ENCODE peak calls at places on chromosomes 7 and 10, in nine cellular contexts. One of them, this sample, is unnamed.

GRCh38 chr10:78385599-78385998 is 351.9 kb downstream of the RPS24 start:
- DNase-seq in lower leg skin: no peak
- DNase-seq in occipital lobe: no peak
- DNase-seq in NCI-H1436: no peak
- DNase-seq in GM12865: no peak
- DNase-seq in G401: no peak
- DNase-seq in NCI-H1694 treated with DMSO at 0.1 percent for 48 hours: no peak
- DNase-seq in NCI-H1105: no peak
- DNase-seq in stimulated activated CD8-positive, alpha-beta memory T cell treated with anti-CD3 and anti-CD28 coated beads, Interleukin-15, amount 100 ng/mL, for 1 hour: no peak
- DNase-seq in this sample: no peak

GRCh38 chr10:61900829-61901783 is at the start of gene ARID5B:
- DNase-seq in lower leg skin: peak; percentile 62
- DNase-seq in occipital lobe: peak; percentile 19
- DNase-seq in NCI-H1436: peak; percentile 36
- DNase-seq in GM12865: peak; percentile 80
- DNase-seq in G401: peak; percentile 71
- DNase-seq in NCI-H1694 treated with DMSO at 0.1 percent for 48 hours: peak; percentile 58
- DNase-seq in NCI-H1105: peak; percentile 12
- DNase-seq in stimulated activated CD8-positive, alpha-beta memory T cell treated with anti-CD3 and anti-CD28 coated beads, Interleukin-15, amount 100 ng/mL, for 1 hour: no peak
- DNase-seq in this sample: peak; percentile 71

GRCh38 chr7:121393005-121393366 is 3.1 kb downstream of the FAM3C start:
- DNase-seq in lower leg skin: no peak
- DNase-seq in occipital lobe: no peak
- DNase-seq in NCI-H1436: no peak
- DNase-seq in GM12865: no peak
- DNase-seq in G401: no peak
- DNase-seq in NCI-H1694 treated with DMSO at 0.1 percent for 48 hours: no peak
- DNase-seq in NCI-H1105: no peak
- DNase-seq in stimulated activated CD8-positive, alpha-beta memory T cell treated with anti-CD3 and anti-CD28 coated beads, Interleukin-15, amount 100 ng/mL, for 1 hour: no peak
- DNase-seq in this sample: no peak

GRCh38 chr7:141097430-141097829 is 23.6 kb downstream of the TMEM178B start:
- DNase-seq in lower leg skin: no peak
- DNase-seq in occipital lobe: no peak
- DNase-seq in NCI-H1436: no peak
- DNase-seq in GM12865: peak; percentile 20
- DNase-seq in G401: no peak
- DNase-seq in NCI-H1694 treated with DMSO at 0.1 percent for 48 hours: no peak
- DNase-seq in NCI-H1105: no peak
- DNase-seq in stimulated activated CD8-positive, alpha-beta memory T cell treated with anti-CD3 and anti-CD28 coated beads, Interleukin-15, amount 100 ng/mL, for 1 hour: no peak
- DNase-seq in this sample: peak; percentile 44

GRCh38 chr10:100567249-100567648 is 31.5 kb downstream of the HIF1AN start:
- DNase-seq in lower leg skin: no peak
- DNase-seq in occipital lobe: no peak
- DNase-seq in NCI-H1436: no peak
- DNase-seq in GM12865: no peak
- DNase-seq in G401: no peak
- DNase-seq in NCI-H1694 treated with DMSO at 0.1 percent for 48 hours: no peak
- DNase-seq in NCI-H1105: no peak
- DNase-seq in stimulated activated CD8-positive, alpha-beta memory T cell treated with anti-CD3 and anti-CD28 coated beads, Interleukin-15, amount 100 ng/mL, for 1 hour: no peak
- DNase-seq in this sample: no peak

GRCh38 chr10:48478980-48479811 is 125.7 kb downstream of the ARHGAP22 start:
- DNase-seq in lower leg skin: no peak
- DNase-seq in occipital lobe: no peak
- DNase-seq in NCI-H1436: no peak
- DNase-seq in GM12865: no peak
- DNase-seq in G401: no peak
- DNase-seq in NCI-H1694 treated with DMSO at 0.1 percent for 48 hours: no peak
- DNase-seq in NCI-H1105: no peak
- DNase-seq in stimulated activated CD8-positive, alpha-beta memory T cell treated with anti-CD3 and anti-CD28 coated beads, Interleukin-15, amount 100 ng/mL, for 1 hour: no peak
- DNase-seq in this sample: peak; percentile 68

GRCh38 chr7:158082761-158083160 is 504.9 kb downstream of the PTPRN2 start:
- DNase-seq in lower leg skin: no peak
- DNase-seq in occipital lobe: no peak
- DNase-seq in NCI-H1436: no peak
- DNase-seq in GM12865: no peak
- DNase-seq in G401: no peak
- DNase-seq in NCI-H1694 treated with DMSO at 0.1 percent for 48 hours: no peak
- DNase-seq in NCI-H1105: no peak
- DNase-seq in stimulated activated CD8-positive, alpha-beta memory T cell treated with anti-CD3 and anti-CD28 coated beads, Interleukin-15, amount 100 ng/mL, for 1 hour: no peak
- DNase-seq in this sample: no peak

GRCh38 chr7:158164101-158165095 is 423.2 kb downstream of the PTPRN2 start:
- DNase-seq in lower leg skin: no peak
- DNase-seq in occipital lobe: no peak
- DNase-seq in NCI-H1436: no peak
- DNase-seq in GM12865: no peak
- DNase-seq in G401: peak; percentile 8
- DNase-seq in NCI-H1694 treated with DMSO at 0.1 percent for 48 hours: no peak
- DNase-seq in NCI-H1105: no peak
- DNase-seq in stimulated activated CD8-positive, alpha-beta memory T cell treated with anti-CD3 and anti-CD28 coated beads, Interleukin-15, amount 100 ng/mL, for 1 hour: no peak
- DNase-seq in this sample: no peak

GRCh38 chr7:16652888-16653287 is 6.9 kb downstream of the BZW2 start:
- DNase-seq in lower leg skin: peak; percentile 67
- DNase-seq in occipital lobe: no peak
- DNase-seq in NCI-H1436: peak; percentile 59
- DNase-seq in GM12865: no peak
- DNase-seq in G401: no peak
- DNase-seq in NCI-H1694 treated with DMSO at 0.1 percent for 48 hours: no peak
- DNase-seq in NCI-H1105: peak; percentile 94
- DNase-seq in stimulated activated CD8-positive, alpha-beta memory T cell treated with anti-CD3 and anti-CD28 coated beads, Interleukin-15, amount 100 ng/mL, for 1 hour: no peak
- DNase-seq in this sample: no peak

GRCh38 chr7:24073651-24074420 is 210.2 kb upstream of the NPY start:
- DNase-seq in lower leg skin: no peak
- DNase-seq in occipital lobe: no peak
- DNase-seq in NCI-H1436: no peak
- DNase-seq in GM12865: no peak
- DNase-seq in G401: no peak
- DNase-seq in NCI-H1694 treated with DMSO at 0.1 percent for 48 hours: no peak
- DNase-seq in NCI-H1105: no peak
- DNase-seq in stimulated activated CD8-positive, alpha-beta memory T cell treated with anti-CD3 and anti-CD28 coated beads, Interleukin-15, amount 100 ng/mL, for 1 hour: no peak
- DNase-seq in this sample: no peak

GRCh38 chr7:155365146-155365874 is 67.6 kb downstream of the INSIG1 start:
- DNase-seq in lower leg skin: no peak
- DNase-seq in occipital lobe: no peak
- DNase-seq in NCI-H1436: no peak
- DNase-seq in GM12865: no peak
- DNase-seq in G401: no peak
- DNase-seq in NCI-H1694 treated with DMSO at 0.1 percent for 48 hours: no peak
- DNase-seq in NCI-H1105: no peak
- DNase-seq in stimulated activated CD8-positive, alpha-beta memory T cell treated with anti-CD3 and anti-CD28 coated beads, Interleukin-15, amount 100 ng/mL, for 1 hour: no peak
- DNase-seq in this sample: peak; percentile 65

GRCh38 chr10:58531084-58531695 is 18.5 kb downstream of the BICC1 start:
- DNase-seq in lower leg skin: peak; percentile 25
- DNase-seq in occipital lobe: no peak
- DNase-seq in NCI-H1436: peak; percentile 33
- DNase-seq in GM12865: peak; percentile 78
- DNase-seq in G401: peak; percentile 12
- DNase-seq in NCI-H1694 treated with DMSO at 0.1 percent for 48 hours: peak; percentile 4
- DNase-seq in NCI-H1105: no peak
- DNase-seq in stimulated activated CD8-positive, alpha-beta memory T cell treated with anti-CD3 and anti-CD28 coated beads, Interleukin-15, amount 100 ng/mL, for 1 hour: peak; percentile 12
- DNase-seq in this sample: peak; percentile 68

GRCh38 chr10:44023517-44023916 is 361.4 kb downstream of the CXCL12 start:
- DNase-seq in lower leg skin: no peak
- DNase-seq in occipital lobe: no peak
- DNase-seq in NCI-H1436: no peak
- DNase-seq in GM12865: no peak
- DNase-seq in G401: no peak
- DNase-seq in NCI-H1694 treated with DMSO at 0.1 percent for 48 hours: no peak
- DNase-seq in NCI-H1105: no peak
- DNase-seq in stimulated activated CD8-positive, alpha-beta memory T cell treated with anti-CD3 and anti-CD28 coated beads, Interleukin-15, amount 100 ng/mL, for 1 hour: no peak
- DNase-seq in this sample: no peak

GRCh38 chr10:49056356-49056755 is 59.0 kb downstream of the VSTM4 start:
- DNase-seq in lower leg skin: no peak
- DNase-seq in occipital lobe: no peak
- DNase-seq in NCI-H1436: no peak
- DNase-seq in GM12865: no peak
- DNase-seq in G401: no peak
- DNase-seq in NCI-H1694 treated with DMSO at 0.1 percent for 48 hours: no peak
- DNase-seq in NCI-H1105: no peak
- DNase-seq in stimulated activated CD8-positive, alpha-beta memory T cell treated with anti-CD3 and anti-CD28 coated beads, Interleukin-15, amount 100 ng/mL, for 1 hour: no peak
- DNase-seq in this sample: no peak

GRCh38 chr10:28367865-28368541 is 65.1 kb upstream of the MPP7 start:
- DNase-seq in lower leg skin: peak; percentile 30
- DNase-seq in occipital lobe: no peak
- DNase-seq in NCI-H1436: no peak
- DNase-seq in GM12865: peak; percentile 72
- DNase-seq in G401: peak; percentile 55
- DNase-seq in NCI-H1694 treated with DMSO at 0.1 percent for 48 hours: no peak
- DNase-seq in NCI-H1105: no peak
- DNase-seq in stimulated activated CD8-positive, alpha-beta memory T cell treated with anti-CD3 and anti-CD28 coated beads, Interleukin-15, amount 100 ng/mL, for 1 hour: peak; percentile 12
- DNase-seq in this sample: peak; percentile 30

GRCh38 chr7:75711634-75712494 is 26.9 kb downstream of the HIP1 start:
- DNase-seq in lower leg skin: no peak
- DNase-seq in occipital lobe: no peak
- DNase-seq in NCI-H1436: no peak
- DNase-seq in GM12865: peak; percentile 9
- DNase-seq in G401: no peak
- DNase-seq in NCI-H1694 treated with DMSO at 0.1 percent for 48 hours: peak; percentile 9
- DNase-seq in NCI-H1105: no peak
- DNase-seq in stimulated activated CD8-positive, alpha-beta memory T cell treated with anti-CD3 and anti-CD28 coated beads, Interleukin-15, amount 100 ng/mL, for 1 hour: no peak
- DNase-seq in this sample: peak; percentile 67

GRCh38 chr7:16083931-16084330 is 337.4 kb downstream of the CRPPA start:
- DNase-seq in lower leg skin: no peak
- DNase-seq in occipital lobe: no peak
- DNase-seq in NCI-H1436: no peak
- DNase-seq in GM12865: no peak
- DNase-seq in G401: no peak
- DNase-seq in NCI-H1694 treated with DMSO at 0.1 percent for 48 hours: no peak
- DNase-seq in NCI-H1105: peak; percentile 6
- DNase-seq in stimulated activated CD8-positive, alpha-beta memory T cell treated with anti-CD3 and anti-CD28 coated beads, Interleukin-15, amount 100 ng/mL, for 1 hour: no peak
- DNase-seq in this sample: no peak

GRCh38 chr10:76649723-76650127 is 987.9 kb downstream of the KCNMA1 start:
- DNase-seq in lower leg skin: peak; percentile 47
- DNase-seq in occipital lobe: no peak
- DNase-seq in NCI-H1436: no peak
- DNase-seq in GM12865: no peak
- DNase-seq in G401: no peak
- DNase-seq in NCI-H1694 treated with DMSO at 0.1 percent for 48 hours: no peak
- DNase-seq in NCI-H1105: no peak
- DNase-seq in stimulated activated CD8-positive, alpha-beta memory T cell treated with anti-CD3 and anti-CD28 coated beads, Interleukin-15, amount 100 ng/mL, for 1 hour: no peak
- DNase-seq in this sample: no peak

GRCh38 chr10:5583525-5584175 is 58.9 kb downstream of the CALML3 start:
- DNase-seq in lower leg skin: no peak
- DNase-seq in occipital lobe: no peak
- DNase-seq in NCI-H1436: peak; percentile 75
- DNase-seq in GM12865: peak; percentile 87
- DNase-seq in G401: no peak
- DNase-seq in NCI-H1694 treated with DMSO at 0.1 percent for 48 hours: no peak
- DNase-seq in NCI-H1105: peak; percentile 81
- DNase-seq in stimulated activated CD8-positive, alpha-beta memory T cell treated with anti-CD3 and anti-CD28 coated beads, Interleukin-15, amount 100 ng/mL, for 1 hour: no peak
- DNase-seq in this sample: no peak

GRCh38 chr10:89470628-89471027 is 56.3 kb downstream of the IFIT5 start:
- DNase-seq in lower leg skin: no peak
- DNase-seq in occipital lobe: no peak
- DNase-seq in NCI-H1436: no peak
- DNase-seq in GM12865: no peak
- DNase-seq in G401: no peak
- DNase-seq in NCI-H1694 treated with DMSO at 0.1 percent for 48 hours: no peak
- DNase-seq in NCI-H1105: no peak
- DNase-seq in stimulated activated CD8-positive, alpha-beta memory T cell treated with anti-CD3 and anti-CD28 coated beads, Interleukin-15, amount 100 ng/mL, for 1 hour: no peak
- DNase-seq in this sample: no peak

GRCh38 chr7:22572292-22572691 is 72.3 kb upstream of the STEAP1B start:
- DNase-seq in lower leg skin: no peak
- DNase-seq in occipital lobe: no peak
- DNase-seq in NCI-H1436: no peak
- DNase-seq in GM12865: no peak
- DNase-seq in G401: no peak
- DNase-seq in NCI-H1694 treated with DMSO at 0.1 percent for 48 hours: no peak
- DNase-seq in NCI-H1105: no peak
- DNase-seq in stimulated activated CD8-positive, alpha-beta memory T cell treated with anti-CD3 and anti-CD28 coated beads, Interleukin-15, amount 100 ng/mL, for 1 hour: no peak
- DNase-seq in this sample: no peak

GRCh38 chr7:44184221-44184873 is 4.9 kb downstream of the GCK start:
- DNase-seq in lower leg skin: no peak
- DNase-seq in occipital lobe: no peak
- DNase-seq in NCI-H1436: no peak
- DNase-seq in GM12865: no peak
- DNase-seq in G401: no peak
- DNase-seq in NCI-H1694 treated with DMSO at 0.1 percent for 48 hours: no peak
- DNase-seq in NCI-H1105: no peak
- DNase-seq in stimulated activated CD8-positive, alpha-beta memory T cell treated with anti-CD3 and anti-CD28 coated beads, Interleukin-15, amount 100 ng/mL, for 1 hour: no peak
- DNase-seq in this sample: no peak

GRCh38 chr10:72259491-72260214 is 14.1 kb upstream of the DDIT4 start:
- DNase-seq in lower leg skin: no peak
- DNase-seq in occipital lobe: peak; percentile 41
- DNase-seq in NCI-H1436: no peak
- DNase-seq in GM12865: peak; percentile 62
- DNase-seq in G401: no peak
- DNase-seq in NCI-H1694 treated with DMSO at 0.1 percent for 48 hours: no peak
- DNase-seq in NCI-H1105: no peak
- DNase-seq in stimulated activated CD8-positive, alpha-beta memory T cell treated with anti-CD3 and anti-CD28 coated beads, Interleukin-15, amount 100 ng/mL, for 1 hour: no peak
- DNase-seq in this sample: peak; percentile 41

GRCh38 chr10:69377191-69377590 is 39.5 kb downstream of the TACR2 start:
- DNase-seq in lower leg skin: no peak
- DNase-seq in occipital lobe: no peak
- DNase-seq in NCI-H1436: no peak
- DNase-seq in GM12865: no peak
- DNase-seq in G401: no peak
- DNase-seq in NCI-H1694 treated with DMSO at 0.1 percent for 48 hours: no peak
- DNase-seq in NCI-H1105: no peak
- DNase-seq in stimulated activated CD8-positive, alpha-beta memory T cell treated with anti-CD3 and anti-CD28 coated beads, Interleukin-15, amount 100 ng/mL, for 1 hour: no peak
- DNase-seq in this sample: no peak

GRCh38 chr10:106931159-106931852 is 233.2 kb downstream of the SORCS1 start:
- DNase-seq in lower leg skin: peak; percentile 19
- DNase-seq in occipital lobe: no peak
- DNase-seq in NCI-H1436: no peak
- DNase-seq in GM12865: peak; percentile 90
- DNase-seq in G401: no peak
- DNase-seq in NCI-H1694 treated with DMSO at 0.1 percent for 48 hours: no peak
- DNase-seq in NCI-H1105: no peak
- DNase-seq in stimulated activated CD8-positive, alpha-beta memory T cell treated with anti-CD3 and anti-CD28 coated beads, Interleukin-15, amount 100 ng/mL, for 1 hour: no peak
- DNase-seq in this sample: no peak

GRCh38 chr10:43056568-43057011 is 20.3 kb upstream of the RET start:
- DNase-seq in lower leg skin: no peak
- DNase-seq in occipital lobe: no peak
- DNase-seq in NCI-H1436: no peak
- DNase-seq in GM12865: no peak
- DNase-seq in G401: no peak
- DNase-seq in NCI-H1694 treated with DMSO at 0.1 percent for 48 hours: no peak
- DNase-seq in NCI-H1105: no peak
- DNase-seq in stimulated activated CD8-positive, alpha-beta memory T cell treated with anti-CD3 and anti-CD28 coated beads, Interleukin-15, amount 100 ng/mL, for 1 hour: no peak
- DNase-seq in this sample: no peak

This sample was measured in NB4.